ENCODE peak calls at places on chromosome 11, in nine cellular contexts. L is fibroblast of the conjunctiva; Q is NCI-H748 treated with DMSO at 0.1 percent for 48 hours; M is stimulated activated CD8-positive, alpha-beta memory T cell treated with anti-CD3 and anti-CD28 coated beads, Interleukin-15, amount 100 ng/mL, for 24 hours; T is GM12891; Y is GM10248; F is ELF-1; J is neural progenitor cell; O is astrocyte of the spinal cord. K is an unnamed sample.

GRCh38 chr11:2137202-2138071 is 1.8 kb downstream of the IGF2 start:
- DNase-seq in O (peak), L (peak), T (no peak), M (no peak), J (peak), F (peak), Q (peak), Y (no peak), K (peak)

GRCh38 chr11:69700278-69701140 is 3.3 kb downstream of the FGF19 start:
- DNase-seq in T (no peak), F (peak), O (peak), M (no peak), L (no peak), J (peak), Q (peak), Y (no peak), K (peak)

GRCh38 chr11:73267122-73267846 is 4.9 kb upstream of the P2RY6 start:
- DNase-seq in O (no peak), T (no peak), Q (no peak), F (no peak), M (no peak), J (no peak), L (no peak), Y (no peak), K (no peak)

GRCh38 chr11:45331839-45332485 is 45.8 kb upstream of the SYT13 start:
- DNase-seq in Q (no peak), T (no peak), Y (no peak), L (no peak), O (no peak), M (no peak), F (no peak), J (no peak), K (no peak)

GRCh38 chr11:76266269-76266668 is 60.0 kb upstream of the WNT11 start:
- DNase-seq in L (peak), Q (no peak), M (no peak), Y (no peak), T (no peak), O (peak), J (no peak), F (no peak), K (no peak)

GRCh38 chr11:2582958-2583604 is 116.7 kb downstream of the KCNQ1OT1 start:
- DNase-seq in T (no peak), M (no peak), O (no peak), F (no peak), L (no peak), J (no peak), Y (no peak), Q (no peak), K (peak)

GRCh38 chr11:81345609-81346008 is 1388.1 kb downstream of the FAM181B start:
- DNase-seq in O (no peak), F (peak), Q (no peak), L (no peak), T (no peak), Y (no peak), J (no peak), M (no peak), K (peak)

GRCh38 chr11:9206496-9206895 is 58.7 kb downstream of the DENND5A start:
- DNase-seq in O (peak), M (no peak), Y (no peak), Q (no peak), J (no peak), L (no peak), T (no peak), F (no peak), K (no peak)

GRCh38 chr11:68386331-68386978 is 74.1 kb downstream of the LRP5 start:
- DNase-seq in O (no peak), J (no peak), F (no peak), L (no peak), Y (no peak), T (no peak), M (no peak), Q (no peak), K (no peak)

GRCh38 chr11:133835258-133836075 is 9.8 kb downstream of the SPATA19 start:
- DNase-seq in Y (peak), O (peak), F (peak), Q (peak), J (peak), L (peak), T (peak), M (no peak), K (peak)

GRCh38 chr11:34366522-34366921 is 8.7 kb upstream of the ABTB2 start:
- DNase-seq in M (no peak), Q (no peak), O (no peak), F (no peak), L (no peak), J (no peak), T (no peak), Y (peak), K (no peak)

GRCh38 chr11:36657610-36658225 is 59.7 kb upstream of the RAG2 start:
- DNase-seq in Q (no peak), O (no peak), Y (no peak), F (no peak), M (no peak), L (peak), J (no peak), T (no peak), K (no peak)

GRCh38 chr11:120221115-120221752 is 10.4 kb downstream of the OAF start:
- DNase-seq in Y (no peak), J (no peak), L (no peak), O (no peak), T (no peak), M (no peak), F (no peak), Q (no peak), K (no peak)

GRCh38 chr11:20964985-20965384 is 295.6 kb downstream of the NELL1 start:
- DNase-seq in Q (no peak), F (no peak), J (no peak), L (no peak), M (no peak), O (peak), T (no peak), Y (no peak), K (no peak)

GRCh38 chr11:117180020-117180419 is 1.5 kb downstream of the SIDT2 start:
- DNase-seq in L (no peak), Y (peak), M (no peak), J (no peak), Q (no peak), F (peak), O (no peak), T (no peak), K (peak)

GRCh38 chr11:120186799-120187591 is 23.8 kb upstream of the OAF start:
- DNase-seq in J (no peak), Q (no peak), T (no peak), O (no peak), L (no peak), M (no peak), Y (peak), F (no peak), K (peak)

GRCh38 chr11:64998141-64998540 is 1.4 kb upstream of the BATF2 start:
- DNase-seq in L (no peak), J (no peak), T (no peak), Q (no peak), O (no peak), M (no peak), Y (no peak), F (no peak), K (no peak)

GRCh38 chr11:3046190-3046589 is 11.0 kb downstream of the CARS1 start:
- DNase-seq in M (no peak), O (no peak), Q (no peak), Y (no peak), L (no peak), F (no peak), T (no peak), J (peak), K (no peak)

GRCh38 chr11:128501576-128502549 is 85.5 kb downstream of the ETS1 start:
- DNase-seq in F (no peak), M (no peak), O (peak), T (no peak), J (peak), Y (no peak), Q (no peak), L (no peak), K (no peak)

GRCh38 chr11:63262562-63262961 is 19.2 kb upstream of the SLC22A25 start:
- DNase-seq in M (no peak), L (no peak), F (no peak), T (no peak), J (no peak), Y (no peak), Q (no peak), O (no peak), K (no peak)

GRCh38 chr11:69878144-69878883 is 59.1 kb upstream of the FGF3 start:
- DNase-seq in O (no peak), J (no peak), T (no peak), L (no peak), F (peak), M (no peak), Q (no peak), Y (no peak), K (peak)

GRCh38 chr11:70462818-70463477 is 64.6 kb downstream of the CTTN start:
- DNase-seq in L (no peak), F (no peak), Y (no peak), O (no peak), M (no peak), T (no peak), Q (no peak), J (no peak), K (no peak)

GRCh38 chr11:69860244-69860643 is 41.0 kb upstream of the FGF3 start:
- DNase-seq in T (no peak), Q (no peak), F (no peak), J (no peak), O (no peak), Y (no peak), L (no peak), M (no peak), K (no peak)

GRCh38 chr11:95111923-95112540 is 22.4 kb downstream of the ENDOD1 start:
- DNase-seq in O (no peak), J (peak), M (no peak), F (no peak), Y (no peak), L (no peak), T (no peak), Q (no peak), K (no peak)